ENCODE peak calls at places on chromosomes 11 and 22, in seven cellular contexts. P, L, Z, J, E, H and A are unnamed samples. For H3K4me1, the result is how much of the 10 kb centered on the place peaks cover.

GRCh38 chr11:126392638-126393023 is 37.1 kb downstream of the ST3GAL4 start:
- DNase-seq in P (no peak), L (no peak), Z (no peak), J (no peak), E (no peak), H (no peak), A (no peak)

GRCh38 chr22:47029244-47030001 is 267.0 kb downstream of the TBC1D22A start:
- DNase-seq in P (no peak), L (no peak), Z (no peak), J (no peak), E (no peak), H (no peak), A (no peak)

GRCh38 chr22:24006914-24007214 is 1.6 kb upstream of the GSTT4 start:
- DNase-seq in P (no peak), L (no peak), Z (no peak), J (no peak), E (no peak), H (no peak), A (no peak)

GRCh38 chr11:34508514-34508913 is 5.1 kb downstream of the ELF5 start:
- DNase-seq in P (no peak), L (no peak), Z (no peak), J (no peak), E (peak), H (no peak), A (no peak)

GRCh38 chr11:35143509-35144102 is 4.6 kb downstream of the CD44 start:
- DNase-seq in P (no peak), L (no peak), Z (peak), J (no peak), E (no peak), H (no peak), A (no peak)

GRCh38 chr22:17969732-17970131 is 54.6 kb downstream of the MICAL3 start:
- DNase-seq in P (no peak), L (peak), Z (peak), J (no peak), E (peak), H (no peak), A (peak)

GRCh38 chr11:71438650-71439049 is 9.5 kb downstream of the DHCR7 start:
- DNase-seq in P (no peak), L (no peak), Z (no peak), J (no peak), E (no peak), H (no peak), A (no peak)

GRCh38 chr11:78535027-78535426 is 39.6 kb downstream of the NARS2 start:
- DNase-seq in P (no peak), L (no peak), Z (no peak), J (no peak), E (no peak), H (no peak), A (no peak)

GRCh38 chr11:86459682-86460460 is 85.2 kb downstream of the CCDC81 start:
- DNase-seq in P (no peak), L (peak), Z (peak), J (peak), E (peak), H (no peak), A (peak)

GRCh38 chr11:76388408-76388807 is 7.3 kb downstream of the GVQW3 start:
- DNase-seq in P (no peak), L (no peak), Z (no peak), J (no peak), E (no peak), H (no peak), A (no peak)

GRCh38 chr11:77131560-77131959 is 3.5 kb downstream of the MYO7A start:
- DNase-seq in P (no peak), L (no peak), Z (no peak), J (no peak), E (no peak), H (no peak), A (no peak)

GRCh38 chr22:24315367-24315781 is 44.7 kb downstream of the SPECC1L start:
- DNase-seq in P (no peak), L (no peak), Z (peak), J (no peak), E (peak), H (no peak), A (peak)

GRCh38 chr11:73968356-73968966 is 14.2 kb downstream of the UCP2 start:
- DNase-seq in P (no peak), L (no peak), Z (no peak), J (no peak), E (no peak), H (no peak), A (no peak)

GRCh38 chr22:50293441-50294318 is 13.8 kb downstream of the PLXNB2 start:
- DNase-seq in P (peak), L (peak), Z (peak), J (peak), E (peak), H (peak), A (peak)

GRCh38 chr11:96049426-96049825 is 125.5 kb upstream of the MTMR2 start:
- DNase-seq in P (no peak), L (no peak), Z (peak), J (no peak), E (peak), H (no peak), A (no peak)

GRCh38 chr11:118435233-118435892 is 929 bp upstream of the KMT2A start:
- DNase-seq in P (peak), L (peak), Z (peak), J (peak), E (peak), H (peak), A (peak)

GRCh38 chr22:30209642-30210041 is 36.9 kb downstream of the LIF start:
- DNase-seq in P (no peak), L (no peak), Z (no peak), J (no peak), E (no peak), H (no peak), A (no peak)

GRCh38 chr22:30211124-30211820 is 35.3 kb downstream of the LIF start:
- DNase-seq in P (no peak), L (no peak), Z (no peak), J (no peak), E (no peak), H (no peak), A (no peak)

GRCh38 chr22:30208631-30209603 is 37.6 kb downstream of the LIF start:
- DNase-seq in P (peak), L (peak), Z (peak), J (no peak), E (peak), H (no peak), A (peak)

GRCh38 chr22:30212363-30212995 is 34.1 kb downstream of the LIF start:
- DNase-seq in P (peak), L (peak), Z (peak), J (peak), E (peak), H (no peak), A (peak)

DNA sequence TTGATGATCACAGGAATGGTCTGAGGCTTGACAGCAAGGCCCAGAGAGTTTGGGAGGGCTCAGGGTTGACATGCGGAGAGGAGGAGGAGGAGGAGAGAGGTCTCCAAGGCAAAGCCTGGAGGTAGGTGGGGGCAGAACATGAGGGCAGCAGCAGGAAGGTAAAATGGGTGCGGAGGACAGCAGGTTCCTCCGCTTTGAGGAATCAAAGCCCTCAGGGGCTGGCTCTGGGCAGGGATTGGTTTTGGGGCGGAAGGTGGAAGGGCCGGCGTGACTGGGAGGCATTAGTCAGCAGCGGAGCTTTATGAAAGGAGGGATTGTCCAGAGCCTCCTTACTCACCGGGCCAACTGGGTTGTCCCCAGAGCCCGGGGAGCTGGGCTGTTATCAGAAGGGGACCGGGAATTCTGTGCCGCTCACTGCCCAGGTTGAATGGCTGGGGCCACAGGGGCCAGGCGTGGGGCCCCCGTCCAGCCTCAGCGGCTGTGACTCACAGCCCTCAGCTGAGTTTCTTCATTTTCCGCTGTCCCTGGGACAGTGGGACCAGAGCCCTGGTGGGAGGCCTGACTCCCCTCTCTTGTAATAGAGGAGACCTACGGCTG is 36.2 kb downstream of the LIF start:
- DNase-seq in P (no peak), L (peak), Z (peak), J (no peak), E (peak), H (peak), A (no peak)
- H3K4me1 ChIP-seq in P (under half), L (under half), Z (half or more), J (under half), E (under half), H (under half), A (under half)

DNA sequence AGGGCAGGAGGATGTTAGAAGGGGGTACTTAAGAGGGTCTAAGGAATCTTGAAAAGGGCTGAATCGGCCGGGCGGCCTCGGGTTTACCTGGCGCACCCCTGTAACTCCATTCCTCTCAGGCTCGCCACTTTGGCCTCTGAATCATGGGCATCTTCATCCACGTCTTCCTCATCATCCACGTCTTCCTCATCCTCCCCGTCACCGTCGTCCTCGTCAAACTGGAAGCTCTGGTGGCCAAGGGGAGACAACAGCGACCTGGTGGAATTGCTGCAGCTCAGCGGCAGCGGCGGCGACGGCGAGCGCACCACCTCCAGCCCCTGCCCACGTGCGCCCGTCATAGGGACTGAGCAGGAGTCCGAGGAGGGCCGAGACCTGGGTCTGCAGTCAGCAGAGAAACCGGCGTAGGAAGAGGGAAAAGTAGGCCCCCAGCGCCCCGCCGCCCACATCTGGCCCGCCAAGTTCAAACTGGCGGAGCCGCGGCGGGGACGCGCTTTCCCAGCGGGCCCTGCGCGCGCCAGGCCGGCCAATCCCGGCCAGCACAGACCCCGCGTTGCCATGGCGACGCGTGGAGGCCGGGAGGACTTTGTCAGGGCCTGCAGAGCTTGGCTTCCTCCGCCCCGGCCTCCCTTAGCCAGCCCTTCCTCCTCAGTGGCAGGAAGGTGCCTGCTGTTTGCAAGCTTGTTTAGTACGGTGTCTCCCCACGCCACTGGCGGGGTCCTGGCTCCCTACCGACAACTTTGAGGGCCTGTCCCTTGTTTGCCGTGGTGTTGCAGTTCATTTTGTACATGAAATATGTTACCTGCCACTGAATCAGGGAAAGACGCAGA is at the start of gene CCDC34:
- DNase-seq in P (peak), L (peak), Z (peak), J (peak), E (peak), H (peak), A (peak)
- H3K4me1 ChIP-seq in P (under half), L (under half), Z (under half), J (under half), E (under half), H (under half), A (under half)

DNA sequence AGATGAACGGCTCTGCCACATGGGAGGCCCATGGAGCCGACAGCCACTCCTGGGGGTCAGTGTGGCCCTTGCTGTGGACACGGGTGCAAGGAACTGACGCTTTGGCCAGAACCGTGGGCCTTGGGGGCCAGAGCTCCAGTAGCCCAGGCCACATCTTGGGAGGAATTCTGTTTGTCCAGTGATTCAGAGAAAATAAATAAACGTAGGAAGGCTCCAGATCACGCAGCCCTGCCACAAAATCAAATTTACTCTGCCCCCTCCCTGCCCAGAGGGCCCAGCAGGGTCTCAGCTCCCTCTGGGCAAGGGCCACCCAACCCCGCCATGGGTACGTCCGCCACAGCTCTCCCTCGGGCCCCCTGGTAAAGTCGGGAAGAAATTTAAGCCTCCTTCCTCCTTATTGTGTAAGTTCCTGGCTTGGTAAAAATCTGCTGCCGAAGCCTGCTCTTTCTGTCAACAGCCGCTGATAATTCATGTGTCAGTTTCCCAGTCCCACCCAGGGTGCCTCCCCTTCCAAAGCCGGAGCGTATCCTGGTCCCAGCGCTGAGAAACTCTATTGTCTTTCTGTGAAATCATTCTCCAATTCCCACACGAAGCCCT is 6.9 kb upstream of the MUC5AC start:
- DNase-seq in P (peak), L (no peak), Z (no peak), J (no peak), E (peak), H (no peak), A (peak)
- H3K4me1 ChIP-seq in P (under half), L (under half), Z (under half), J (under half), E (under half), H (under half), A (under half)

DNA sequence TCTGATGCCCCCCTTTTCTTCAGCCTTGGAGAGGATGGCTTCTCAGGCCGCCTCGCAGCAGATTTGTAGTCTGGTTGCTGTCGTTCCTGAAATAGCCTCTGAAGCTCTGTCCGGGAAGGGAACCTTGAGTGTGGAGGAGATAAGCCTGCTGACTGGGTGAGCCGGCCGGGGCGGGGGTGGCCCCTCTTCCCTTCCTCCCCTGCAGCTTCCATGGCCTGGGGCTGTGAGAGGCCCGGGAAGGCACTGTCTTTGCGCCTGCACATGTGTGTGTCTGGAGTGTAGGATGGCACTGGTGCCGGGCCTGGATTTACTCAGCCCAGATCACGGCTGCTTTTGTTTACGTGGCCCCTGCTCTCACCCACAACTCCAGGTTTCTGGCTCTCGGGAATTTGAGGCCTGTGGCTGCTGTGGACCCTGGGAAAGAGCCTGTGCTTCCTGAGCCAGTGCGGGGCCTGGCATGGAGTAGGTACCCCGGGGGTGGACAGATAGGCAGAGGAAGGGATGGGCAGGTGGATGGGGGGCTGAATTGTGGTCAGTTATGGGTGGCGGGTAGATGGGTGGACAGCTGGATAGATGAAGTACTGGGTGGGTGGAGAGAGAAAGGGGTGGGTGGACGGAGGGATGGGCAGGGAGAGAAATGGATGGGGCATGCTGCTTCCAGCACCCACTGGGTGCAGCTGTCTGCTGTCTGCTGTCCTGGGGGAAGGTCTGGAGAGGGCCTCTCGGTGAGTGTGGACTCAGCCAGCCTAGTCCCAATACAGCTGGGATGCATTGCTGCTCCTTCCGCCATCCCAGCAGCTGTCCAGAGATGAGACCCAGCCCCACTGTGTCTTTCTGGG is 16.7 kb downstream of the KCNQ1 start:
- DNase-seq in P (no peak), L (no peak), Z (no peak), J (no peak), E (no peak), H (no peak), A (no peak)
- H3K4me1 ChIP-seq in P (under half), L (under half), Z (under half), J (under half), E (under half), H (under half), A (under half)

GRCh38 chr11:59117774-59118173 is 10.7 kb downstream of the FAM111B start:
- DNase-seq in P (no peak), L (no peak), Z (no peak), J (no peak), E (no peak), H (no peak), A (no peak)
- H3K4me1 ChIP-seq in P (under half), L (under half), Z (under half), J (under half), E (under half), H (under half), A (under half)

DNA sequence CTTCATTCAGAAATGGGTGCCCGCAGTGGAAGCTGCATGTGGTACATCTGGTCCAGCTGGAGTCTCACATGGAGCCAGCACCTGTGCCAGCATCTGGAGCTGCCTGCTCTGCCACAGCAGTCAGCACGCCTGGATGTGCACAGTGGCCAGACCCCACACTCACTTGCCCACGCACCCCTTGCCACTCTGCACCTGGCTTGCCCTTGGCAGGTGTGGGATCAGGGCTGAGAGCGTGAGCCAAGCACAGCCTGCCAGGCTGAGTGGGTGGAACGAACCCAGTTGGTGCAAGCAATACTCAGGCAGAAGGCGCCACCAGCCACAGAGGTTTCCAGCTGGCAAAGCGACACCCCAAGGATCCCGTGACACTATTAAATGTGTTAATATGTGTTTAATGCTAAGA is 95.5 kb upstream of the AMOTL1 start:
- DNase-seq in P (no peak), L (no peak), Z (no peak), J (no peak), E (no peak), H (no peak), A (no peak)
- H3K4me1 ChIP-seq in P (under half), L (under half), Z (under half), J (under half), E (under half), H (under half), A (under half)